ENCODE peak calls at places on chromosomes 3 and 15, in five cellular contexts. One of them, this sample, is unnamed.

GRCh38 chr3:24965706-24966105 is 462.4 kb upstream of the RARB start:
- DNase-seq in LoVo: no peak
- DNase-seq in KBM-7: no peak
- DNase-seq in tibial artery: no peak
- DNase-seq in activated gamma-delta T cell treated with Interleukin-2 at 50 U/mL for 16 hours: no peak
- DNase-seq in this sample: no peak

GRCh38 chr3:18090377-18090776 is 334.8 kb downstream of the SATB1 start:
- DNase-seq in LoVo: no peak
- DNase-seq in KBM-7: no peak
- DNase-seq in tibial artery: no peak
- DNase-seq in activated gamma-delta T cell treated with Interleukin-2 at 50 U/mL for 16 hours: no peak
- DNase-seq in this sample: no peak

GRCh38 chr3:124492824-124493223 is 237.4 kb upstream of the UMPS start:
- DNase-seq in LoVo: peak; percentile 74
- DNase-seq in KBM-7: peak; percentile 2
- DNase-seq in tibial artery: no peak
- DNase-seq in activated gamma-delta T cell treated with Interleukin-2 at 50 U/mL for 16 hours: no peak
- DNase-seq in this sample: no peak

GRCh38 chr3:139319428-139320402 is 24.1 kb upstream of the MRPS22 start:
- DNase-seq in LoVo: no peak
- DNase-seq in KBM-7: peak; percentile 15
- DNase-seq in tibial artery: no peak
- DNase-seq in activated gamma-delta T cell treated with Interleukin-2 at 50 U/mL for 16 hours: no peak
- DNase-seq in this sample: no peak

GRCh38 chr15:88624156-88624970 is 3.2 kb downstream of the AEN start:
- DNase-seq in LoVo: no peak
- DNase-seq in KBM-7: peak; percentile 74
- DNase-seq in tibial artery: no peak
- DNase-seq in activated gamma-delta T cell treated with Interleukin-2 at 50 U/mL for 16 hours: peak; percentile 51
- DNase-seq in this sample: no peak

GRCh38 chr3:193896419-193896818 is 239.5 kb upstream of the HES1 start:
- DNase-seq in LoVo: no peak
- DNase-seq in KBM-7: no peak
- DNase-seq in tibial artery: no peak
- DNase-seq in activated gamma-delta T cell treated with Interleukin-2 at 50 U/mL for 16 hours: no peak
- DNase-seq in this sample: no peak

GRCh38 chr3:130894130-130894872 is 417 bp downstream of the ATP2C1 start:
- DNase-seq in LoVo: peak; percentile 16
- DNase-seq in KBM-7: peak; percentile 50
- DNase-seq in tibial artery: peak; percentile 35
- DNase-seq in activated gamma-delta T cell treated with Interleukin-2 at 50 U/mL for 16 hours: peak; percentile 36
- DNase-seq in this sample: peak; percentile 61

GRCh38 chr15:101654191-101654590 is 2.0 kb upstream of the TM2D3 start:
- DNase-seq in LoVo: no peak
- DNase-seq in KBM-7: no peak
- DNase-seq in tibial artery: no peak
- DNase-seq in activated gamma-delta T cell treated with Interleukin-2 at 50 U/mL for 16 hours: no peak
- DNase-seq in this sample: no peak

GRCh38 chr3:48565591-48566400 is 2.2 kb upstream of the UCN2 start:
- DNase-seq in LoVo: peak; percentile 28
- DNase-seq in KBM-7: peak; percentile 46
- DNase-seq in tibial artery: no peak
- DNase-seq in activated gamma-delta T cell treated with Interleukin-2 at 50 U/mL for 16 hours: no peak
- DNase-seq in this sample: no peak

GRCh38 chr3:147367676-147368075 is 38.7 kb downstream of the ZIC4 start:
- DNase-seq in LoVo: no peak
- DNase-seq in KBM-7: no peak
- DNase-seq in tibial artery: no peak
- DNase-seq in activated gamma-delta T cell treated with Interleukin-2 at 50 U/mL for 16 hours: no peak
- DNase-seq in this sample: no peak

GRCh38 chr15:93121994-93122910 is 33.2 kb upstream of the RGMA start:
- DNase-seq in LoVo: no peak
- DNase-seq in KBM-7: no peak
- DNase-seq in tibial artery: peak; percentile 23
- DNase-seq in activated gamma-delta T cell treated with Interleukin-2 at 50 U/mL for 16 hours: no peak
- DNase-seq in this sample: peak; percentile 61

GRCh38 chr3:55191911-55192787 is 264.3 kb upstream of the LRTM1 start:
- DNase-seq in LoVo: peak; percentile 45
- DNase-seq in KBM-7: no peak
- DNase-seq in tibial artery: no peak
- DNase-seq in activated gamma-delta T cell treated with Interleukin-2 at 50 U/mL for 16 hours: no peak
- DNase-seq in this sample: no peak

GRCh38 chr3:170605490-170605889 is 19.6 kb upstream of the SLC7A14 start:
- DNase-seq in LoVo: no peak
- DNase-seq in KBM-7: no peak
- DNase-seq in tibial artery: no peak
- DNase-seq in activated gamma-delta T cell treated with Interleukin-2 at 50 U/mL for 16 hours: no peak
- DNase-seq in this sample: no peak

GRCh38 chr3:105369501-105370371 is 3.0 kb downstream of the ALCAM start:
- DNase-seq in LoVo: peak; percentile 58
- DNase-seq in KBM-7: peak; percentile 81
- DNase-seq in tibial artery: peak; percentile 80
- DNase-seq in activated gamma-delta T cell treated with Interleukin-2 at 50 U/mL for 16 hours: peak; percentile 22
- DNase-seq in this sample: peak; percentile 72

GRCh38 chr15:38176696-38177095 is 75.9 kb upstream of the SPRED1 start:
- DNase-seq in LoVo: no peak
- DNase-seq in KBM-7: no peak
- DNase-seq in tibial artery: no peak
- DNase-seq in activated gamma-delta T cell treated with Interleukin-2 at 50 U/mL for 16 hours: no peak
- DNase-seq in this sample: no peak

GRCh38 chr3:99023590-99024192 is 122.2 kb upstream of the DCBLD2 start:
- DNase-seq in LoVo: peak; percentile 35
- DNase-seq in KBM-7: peak; percentile 55
- DNase-seq in tibial artery: no peak
- DNase-seq in activated gamma-delta T cell treated with Interleukin-2 at 50 U/mL for 16 hours: no peak
- DNase-seq in this sample: no peak

GRCh38 chr15:101394654-101395053 is 94.9 kb downstream of the PCSK6 start:
- DNase-seq in LoVo: no peak
- DNase-seq in KBM-7: no peak
- DNase-seq in tibial artery: no peak
- DNase-seq in activated gamma-delta T cell treated with Interleukin-2 at 50 U/mL for 16 hours: no peak
- DNase-seq in this sample: no peak

GRCh38 chr3:37129871-37130270 is 44.5 kb downstream of the LRRFIP2 start:
- DNase-seq in LoVo: no peak
- DNase-seq in KBM-7: no peak
- DNase-seq in tibial artery: no peak
- DNase-seq in activated gamma-delta T cell treated with Interleukin-2 at 50 U/mL for 16 hours: no peak
- DNase-seq in this sample: no peak

GRCh38 chr15:89542369-89542768 is 32.9 kb upstream of the TICRR start:
- DNase-seq in LoVo: no peak
- DNase-seq in KBM-7: no peak
- DNase-seq in tibial artery: no peak
- DNase-seq in activated gamma-delta T cell treated with Interleukin-2 at 50 U/mL for 16 hours: no peak
- DNase-seq in this sample: no peak

GRCh38 chr3:124601189-124601588 is 129.1 kb upstream of the UMPS start:
- DNase-seq in LoVo: peak; percentile 59
- DNase-seq in KBM-7: no peak
- DNase-seq in tibial artery: no peak
- DNase-seq in activated gamma-delta T cell treated with Interleukin-2 at 50 U/mL for 16 hours: no peak
- DNase-seq in this sample: no peak

GRCh38 chr3:51802091-51802720 is 23.2 kb upstream of the IQCF6 start:
- DNase-seq in LoVo: no peak
- DNase-seq in KBM-7: no peak
- DNase-seq in tibial artery: no peak
- DNase-seq in activated gamma-delta T cell treated with Interleukin-2 at 50 U/mL for 16 hours: no peak
- DNase-seq in this sample: no peak

GRCh38 chr3:155549087-155549486 is 195.8 kb downstream of the PLCH1 start:
- DNase-seq in LoVo: no peak
- DNase-seq in KBM-7: peak; percentile 91
- DNase-seq in tibial artery: no peak
- DNase-seq in activated gamma-delta T cell treated with Interleukin-2 at 50 U/mL for 16 hours: no peak
- DNase-seq in this sample: no peak

GRCh38 chr3:72912532-72912931 is 24.7 kb downstream of the GXYLT2 start:
- DNase-seq in LoVo: no peak
- DNase-seq in KBM-7: no peak
- DNase-seq in tibial artery: no peak
- DNase-seq in activated gamma-delta T cell treated with Interleukin-2 at 50 U/mL for 16 hours: no peak
- DNase-seq in this sample: no peak

GRCh38 chr15:76163429-76164020 is 103.7 kb downstream of the TMEM266 start:
- DNase-seq in LoVo: no peak
- DNase-seq in KBM-7: no peak
- DNase-seq in tibial artery: peak; percentile 63
- DNase-seq in activated gamma-delta T cell treated with Interleukin-2 at 50 U/mL for 16 hours: no peak
- DNase-seq in this sample: peak; percentile 84

GRCh38 chr3:126484148-126484547 is 8.5 kb upstream of the ZXDC start:
- DNase-seq in LoVo: no peak
- DNase-seq in KBM-7: no peak
- DNase-seq in tibial artery: no peak
- DNase-seq in activated gamma-delta T cell treated with Interleukin-2 at 50 U/mL for 16 hours: no peak
- DNase-seq in this sample: no peak

GRCh38 chr15:48696627-48697312 is 51.3 kb upstream of the FBN1 start:
- DNase-seq in LoVo: no peak
- DNase-seq in KBM-7: peak; percentile 14
- DNase-seq in tibial artery: no peak
- DNase-seq in activated gamma-delta T cell treated with Interleukin-2 at 50 U/mL for 16 hours: no peak
- DNase-seq in this sample: no peak

GRCh38 chr3:47427866-47428265 is 47.0 kb downstream of the PTPN23 start:
- DNase-seq in LoVo: no peak
- DNase-seq in KBM-7: no peak
- DNase-seq in tibial artery: no peak
- DNase-seq in activated gamma-delta T cell treated with Interleukin-2 at 50 U/mL for 16 hours: no peak
- DNase-seq in this sample: no peak

GRCh38 chr3:172701758-172702157 is 9.1 kb downstream of the NCEH1 start:
- DNase-seq in LoVo: no peak
- DNase-seq in KBM-7: no peak
- DNase-seq in tibial artery: no peak
- DNase-seq in activated gamma-delta T cell treated with Interleukin-2 at 50 U/mL for 16 hours: no peak
- DNase-seq in this sample: no peak

GRCh38 chr3:143775401-143775970 is 72.8 kb downstream of the SLC9A9 start:
- DNase-seq in LoVo: peak; percentile 44
- DNase-seq in KBM-7: peak; percentile 37
- DNase-seq in tibial artery: no peak
- DNase-seq in activated gamma-delta T cell treated with Interleukin-2 at 50 U/mL for 16 hours: no peak
- DNase-seq in this sample: no peak

GRCh38 chr3:32376098-32376497 is 15.6 kb upstream of the CMTM7 start:
- DNase-seq in LoVo: no peak
- DNase-seq in KBM-7: no peak
- DNase-seq in tibial artery: no peak
- DNase-seq in activated gamma-delta T cell treated with Interleukin-2 at 50 U/mL for 16 hours: no peak
- DNase-seq in this sample: no peak

GRCh38 chr3:77460326-77460725 is 420.4 kb downstream of the ROBO2 start:
- DNase-seq in LoVo: no peak
- DNase-seq in KBM-7: no peak
- DNase-seq in tibial artery: no peak
- DNase-seq in activated gamma-delta T cell treated with Interleukin-2 at 50 U/mL for 16 hours: no peak
- DNase-seq in this sample: no peak

GRCh38 chr15:28082891-28083688 is 16.0 kb downstream of the OCA2 start:
- DNase-seq in LoVo: no peak
- DNase-seq in KBM-7: no peak
- DNase-seq in tibial artery: no peak
- DNase-seq in activated gamma-delta T cell treated with Interleukin-2 at 50 U/mL for 16 hours: no peak
- DNase-seq in this sample: no peak

This sample was measured in right atrium auricular region.